ENCODE peak calls at places on chromosomes 2 and 18, in six cellular contexts. W is GM12891, C is HepG2, F is K562, J is H1, Q is GM12878. I is an unnamed sample.

GRCh38 chr2:179331066-179331465 is 66.4 kb upstream of the SESTD1 start:
- DNase-seq in W (no peak), C (no peak), F (no peak), J (no peak), Q (no peak), I (no peak)

GRCh38 chr2:170255971-170256370 is 78.0 kb downstream of the MYO3B start:
- DNase-seq in W (no peak), C (no peak), F (no peak), J (no peak), Q (no peak), I (no peak)

GRCh38 chr2:43171789-43172188 is 54.6 kb downstream of the ZFP36L2 start:
- DNase-seq in W (no peak), C (peak), F (peak), J (no peak), Q (no peak), I (no peak)

GRCh38 chr2:238586931-238587775 is 160.4 kb downstream of the ASB1 start:
- DNase-seq in W (no peak), C (no peak), F (no peak), J (no peak), Q (no peak), I (no peak)

GRCh38 chr2:165466386-165466785 is 3.1 kb upstream of the CSRNP3 start:
- DNase-seq in W (no peak), C (no peak), F (no peak), J (no peak), Q (no peak), I (no peak)

GRCh38 chr18:6120820-6121279 is 225.5 kb upstream of the TMEM200C start:
- DNase-seq in W (no peak), C (no peak), F (no peak), J (no peak), Q (no peak), I (no peak)

GRCh38 chr2:120834206-120834605 is 98.5 kb downstream of the GLI2 start:
- DNase-seq in W (no peak), C (no peak), F (no peak), J (no peak), Q (no peak), I (no peak)

GRCh38 chr2:24984912-24985311 is 13.2 kb upstream of the DNAJC27 start:
- DNase-seq in W (no peak), C (no peak), F (no peak), J (no peak), Q (no peak), I (no peak)

GRCh38 chr2:10361220-10361588 is 58.5 kb downstream of the HPCAL1 start:
- DNase-seq in W (no peak), C (no peak), F (no peak), J (no peak), Q (no peak), I (no peak)

GRCh38 chr2:120669971-120670370 is 65.7 kb upstream of the GLI2 start:
- DNase-seq in W (no peak), C (no peak), F (no peak), J (no peak), Q (no peak), I (no peak)

GRCh38 chr2:186181625-186182024 is 304.4 kb upstream of the ZC3H15 start:
- DNase-seq in W (no peak), C (peak), F (no peak), J (no peak), Q (no peak), I (no peak)

GRCh38 chr18:63590368-63590767 is 3.2 kb downstream of the SERPINB13 start:
- DNase-seq in W (no peak), C (no peak), F (no peak), J (no peak), Q (no peak), I (no peak)

GRCh38 chr2:20130821-20131645 is 79.6 kb upstream of the LAPTM4A start:
- DNase-seq in W (no peak), C (no peak), F (no peak), J (no peak), Q (no peak), I (no peak)

GRCh38 chr2:230866704-230867561 is 2.2 kb downstream of the ITM2C start:
- DNase-seq in W (no peak), C (no peak), F (no peak), J (peak), Q (no peak), I (no peak)

DNA sequence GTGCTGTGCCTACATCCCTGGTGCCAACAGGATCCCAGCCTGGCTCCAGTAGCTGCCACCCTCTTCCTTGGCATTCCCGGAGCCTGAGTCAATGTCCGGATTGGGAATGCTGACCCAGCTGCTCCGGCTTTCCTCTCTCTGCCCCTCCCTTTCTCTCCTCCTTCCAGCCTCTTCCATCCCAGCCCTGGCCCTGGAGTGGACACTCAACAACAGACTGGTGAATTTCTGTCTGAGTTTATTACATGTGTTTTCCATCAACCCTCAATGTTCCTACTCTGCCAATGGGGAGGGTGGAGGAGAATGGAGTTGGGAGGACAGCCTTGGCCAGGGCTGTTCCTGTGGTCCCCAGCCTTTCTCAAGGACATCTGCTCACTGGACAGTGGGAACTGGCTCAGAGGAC is 917 bp upstream of the PRKAG3 start:
- DNase-seq in W (no peak), C (no peak), F (no peak), J (no peak), Q (no peak), I (no peak)
- TF ChIP-seq TAF1 in W (no peak), C (no peak), F (no peak), J (no peak), Q (no peak), I (no peak)

DNA sequence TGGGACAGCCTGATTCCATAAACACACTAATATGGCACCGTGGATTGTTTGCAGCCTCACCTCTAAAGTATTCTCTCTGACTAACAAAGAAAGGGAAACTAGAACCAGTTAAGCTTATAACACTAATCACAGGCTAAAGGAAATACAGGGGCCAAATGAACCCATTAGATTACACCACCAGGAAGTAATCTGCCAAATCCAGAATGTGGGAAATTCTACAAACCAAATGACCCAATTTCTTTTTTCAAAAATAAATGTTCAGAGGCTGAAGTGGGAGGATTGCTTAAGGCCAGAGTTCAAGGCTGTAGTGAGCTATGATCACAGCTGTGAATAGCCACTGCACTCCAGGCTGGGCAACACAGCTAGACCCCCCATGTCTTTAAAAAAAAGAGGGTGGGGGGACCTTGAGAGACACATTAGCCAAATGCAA is 1.5 kb upstream of the MPPE1 start:
- DNase-seq in W (no peak), C (peak), F (no peak), J (no peak), Q (no peak), I (no peak)
- TF ChIP-seq POLR2AphosphoS5 in W (no peak), C (no peak), F (no peak), J (no peak), Q (no peak), I (no peak)

DNA sequence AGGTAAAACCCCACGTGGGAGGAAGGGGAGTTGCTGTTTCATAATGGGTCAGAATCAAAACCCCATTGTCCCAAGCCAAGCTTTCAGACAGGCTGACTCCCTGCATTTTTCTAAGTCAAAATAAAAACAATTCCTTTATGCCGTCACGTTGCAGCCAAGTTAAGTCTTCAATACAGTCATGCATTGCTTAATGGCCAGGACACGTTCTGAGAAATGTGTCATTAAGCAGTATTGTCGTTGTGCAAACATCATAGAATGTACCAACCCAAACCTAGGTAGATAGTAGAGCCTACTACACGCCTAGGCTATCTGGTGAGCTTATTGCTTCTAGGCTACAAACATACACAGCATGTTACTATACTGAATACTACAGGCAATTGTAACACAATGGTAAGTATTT is 160.4 kb upstream of the FOSL2 start:
- DNase-seq in W (no peak), C (no peak), F (no peak), J (no peak), Q (no peak), I (no peak)
- TF ChIP-seq POLR2A in W (no peak), C (no peak), F (no peak), J (no peak), Q (no peak), I (no peak)

DNA sequence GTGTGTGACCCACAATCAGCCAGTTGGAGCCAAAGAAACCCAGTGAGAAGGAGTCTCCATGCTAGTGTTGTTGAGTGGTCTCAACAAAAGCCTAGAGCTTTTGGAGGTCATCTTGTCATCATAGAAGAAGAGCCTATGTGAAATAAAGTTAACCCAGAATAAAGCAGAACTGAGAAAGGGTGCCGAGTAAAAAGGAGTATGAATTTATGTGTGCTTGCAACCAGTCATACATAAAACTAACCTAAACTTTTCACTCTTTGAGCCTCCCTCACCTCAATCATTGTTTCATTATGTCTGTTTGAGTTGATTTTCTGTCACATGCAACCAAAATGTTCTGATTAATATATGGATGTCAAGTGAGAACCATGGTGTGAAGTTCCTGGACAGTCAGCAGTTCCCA is 599.3 kb upstream of the ZEB2 start:
- DNase-seq in W (no peak), C (no peak), F (no peak), J (no peak), Q (no peak), I (no peak)
- TF ChIP-seq TAF1 in W (no peak), C (no peak), F (no peak), J (no peak), Q (no peak), I (no peak)

GRCh38 chr2:38376346-38376682 is 759 bp downstream of the ATL2 start:
- DNase-seq in W (no peak), C (peak), F (no peak), J (peak), Q (peak), I (peak)
- TF ChIP-seq POLR2AphosphoS5 in W (no peak), C (no peak), F (no peak), J (no peak), Q (peak), I (no peak)

GRCh38 chr18:45863469-45863868 is 38.0 kb downstream of the SIGLEC15 start:
- DNase-seq in W (no peak), C (no peak), F (no peak), J (no peak), Q (no peak), I (no peak)
- TF ChIP-seq POLR2A in W (no peak), C (no peak), F (no peak), J (no peak), Q (no peak), I (no peak)

DNA sequence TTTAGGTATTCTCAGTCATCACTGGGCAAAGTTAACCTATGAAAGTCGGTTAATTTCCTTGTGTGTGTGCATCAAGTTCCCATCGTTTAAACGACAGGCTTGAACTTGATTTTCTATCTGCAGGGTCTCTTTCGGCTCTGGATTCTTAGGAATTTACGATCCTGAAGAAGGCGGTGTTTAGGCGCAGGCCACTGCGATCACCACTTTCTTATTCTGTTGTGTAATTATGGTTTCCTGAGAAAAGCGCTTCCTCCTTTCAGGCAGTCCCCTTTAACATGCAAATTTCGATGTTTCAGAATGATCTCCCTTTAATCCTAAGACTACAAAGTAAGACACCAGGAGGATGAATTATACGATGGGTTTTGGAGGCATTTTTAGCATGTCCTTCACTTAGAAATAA is 27.9 kb upstream of the MBP start:
- DNase-seq in W (no peak), C (no peak), F (no peak), J (no peak), Q (no peak), I (no peak)
- TF ChIP-seq TAF1 in W (no peak), C (no peak), F (no peak), J (no peak), Q (no peak), I (no peak)

GRCh38 chr2:30300456-30301221 is 69.3 kb downstream of the LBH start:
- DNase-seq in W (no peak), C (no peak), F (no peak), J (no peak), Q (no peak), I (no peak)
- TF ChIP-seq POLR2AphosphoS5 in W (no peak), C (no peak), F (no peak), J (no peak), Q (no peak), I (no peak)

DNA sequence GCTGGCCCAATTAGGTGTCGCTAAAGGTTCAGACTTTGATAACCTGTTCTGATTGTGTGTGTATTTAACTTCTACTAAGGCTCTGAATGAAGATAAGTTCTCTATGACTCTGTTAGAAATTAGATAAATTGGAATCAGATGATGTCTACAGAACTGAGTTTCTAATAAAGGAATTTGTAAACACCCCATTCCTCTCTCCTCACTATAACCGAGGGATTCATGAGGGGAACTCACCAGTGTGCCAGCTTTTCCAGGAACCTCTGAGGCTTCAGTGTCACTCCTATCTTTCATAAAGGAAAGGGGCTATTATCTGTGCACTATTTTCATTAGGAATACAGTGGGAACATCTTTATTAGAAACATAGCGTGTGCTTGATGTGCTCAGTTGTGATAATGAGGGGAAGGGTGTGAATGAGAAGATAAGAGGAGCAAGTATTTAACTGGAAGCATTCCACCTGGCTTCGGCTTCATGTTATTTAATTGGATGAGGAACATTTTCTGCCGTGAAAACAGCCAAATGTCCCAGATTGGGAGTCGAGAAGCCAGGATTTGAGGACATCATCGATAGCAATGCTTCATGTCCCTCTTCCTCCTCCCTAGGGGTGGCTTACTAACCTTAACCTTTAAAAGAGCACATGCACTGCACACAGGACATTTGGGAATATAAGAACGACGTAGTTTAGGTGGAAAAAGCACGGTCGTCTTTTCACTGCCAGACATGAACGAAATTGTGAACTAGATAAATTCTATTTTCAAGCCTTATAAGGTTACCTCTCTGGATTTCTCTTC is 84.8 kb upstream of the TCF4 start:
- DNase-seq in W (no peak), C (no peak), F (no peak), J (no peak), Q (no peak), I (no peak)
- TF ChIP-seq POLR2A in W (no peak), C (no peak), F (no peak), J (no peak), Q (no peak), I (no peak)

DNA sequence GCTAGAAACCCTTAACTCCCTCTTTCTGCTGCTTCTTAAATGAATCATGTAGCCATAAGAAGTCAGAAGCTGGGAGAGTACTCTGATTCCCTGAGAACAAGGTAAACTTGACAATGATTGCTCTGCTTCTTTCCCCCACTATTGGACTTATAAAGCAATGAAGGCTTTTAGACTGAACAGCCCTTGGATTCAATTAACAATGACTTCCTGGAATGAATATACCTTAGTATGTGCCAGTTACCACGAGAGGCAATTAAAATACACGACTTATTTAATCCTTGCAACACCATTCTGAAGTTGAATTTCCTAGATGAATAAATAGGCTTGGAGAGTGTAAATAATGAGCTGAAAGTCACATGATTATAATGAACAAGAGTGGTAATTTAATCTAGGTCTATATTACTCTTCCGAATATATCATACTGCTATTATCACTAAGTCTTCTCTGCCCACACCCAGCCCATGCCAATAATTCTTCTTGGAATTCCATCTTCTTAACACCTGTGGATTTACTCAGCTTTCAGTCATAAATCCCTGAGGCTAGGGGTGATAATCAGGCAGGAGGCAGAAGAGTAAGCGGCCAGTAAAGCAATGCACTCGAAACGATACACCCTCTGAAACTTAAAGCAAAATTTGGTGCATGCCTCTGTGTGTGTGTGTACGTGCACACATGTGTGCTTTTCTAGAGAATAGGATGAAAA is 170.2 kb downstream of the ATAD2B start:
- DNase-seq in W (no peak), C (no peak), F (no peak), J (no peak), Q (no peak), I (no peak)
- TF ChIP-seq TAF1 in W (no peak), C (no peak), F (no peak), J (no peak), Q (no peak), I (no peak)

I was measured in GM12892.